ENCODE peak calls at places on chromosomes 16 and 17, in four cellular contexts. B, W, Q and X are unnamed samples.

GRCh38 chr16:87731607-87732006 is 34.2 kb downstream of the KLHDC4 start:
- DNase-seq in Q (no peak), W (no peak), B (no peak), X (no peak)

GRCh38 chr16:11551842-11552241 is 34.9 kb downstream of the LITAF start:
- DNase-seq in B (no peak), W (no peak), Q (no peak), X (no peak)

GRCh38 chr17:43810226-43810715 is 22.7 kb downstream of the MPP3 start:
- DNase-seq in B (no peak), Q (no peak), W (no peak), X (no peak)

GRCh38 chr17:50200447-50201225 is 795 bp downstream of the COL1A1 start:
- DNase-seq in W (peak), B (peak), Q (peak), X (peak)

GRCh38 chr17:16488572-16488997 is 3.4 kb downstream of the LRRC75A start:
- DNase-seq in Q (no peak), B (no peak), W (no peak), X (no peak)

GRCh38 chr16:65548470-65548869 is 426.6 kb upstream of the CDH11 start:
- DNase-seq in B (no peak), W (peak), Q (no peak), X (no peak)

GRCh38 chr17:45312477-45313418 is 4.1 kb downstream of the MAP3K14 start:
- DNase-seq in W (no peak), B (no peak), Q (no peak), X (no peak)

GRCh38 chr17:44601574-44602372 is 44.5 kb downstream of the FZD2 start:
- DNase-seq in W (no peak), Q (no peak), B (no peak), X (no peak)

GRCh38 chr17:64585146-64585545 is 77.0 kb downstream of the SMURF2 start:
- DNase-seq in W (no peak), B (no peak), Q (no peak), X (no peak)

GRCh38 chr16:81350306-81350615 is 35.5 kb downstream of the GAN start:
- DNase-seq in Q (no peak), B (no peak), W (no peak), X (no peak)

GRCh38 chr17:77560841-77561240 is 397.7 kb upstream of the TNRC6C start:
- DNase-seq in B (no peak), W (no peak), Q (no peak), X (no peak)